ENCODE peak calls at places on chromosomes 7 and 10, in ten cellular contexts. J is A549, I is tibial nerve, W is Peyer's patch, G is stomach, X is body of pancreas, Q is spleen, C is endothelial cell of umbilical vein, A is esophagus squamous epithelium, O is adrenal gland. P is an unnamed sample.

GRCh38 chr10:46251857-46252847 is 34.6 kb upstream of the ANTXRL start:
- DNase-seq in J (no peak), I (no peak), W (no peak), G (peak; percentile 17), X (no peak), Q (no peak), C (no peak), A (no peak), O (no peak), P (peak; percentile 55)

GRCh38 chr10:7610017-7610416 is 56.7 kb downstream of the ITIH5 start:
- DNase-seq in J (no peak), I (no peak), W (no peak), G (no peak), X (no peak), Q (no peak), C (no peak), A (no peak), O (no peak), P (no peak)

GRCh38 chr7:159078193-159078910 is 66.3 kb downstream of the VIPR2 start:
- DNase-seq in J (no peak), I (no peak), W (no peak), G (no peak), X (no peak), Q (no peak), C (no peak), A (no peak), O (no peak), P (peak; percentile 4)

GRCh38 chr7:137930616-137931015 is 71.3 kb downstream of the CREB3L2 start:
- DNase-seq in J (no peak), I (no peak), W (no peak), G (no peak), X (no peak), Q (no peak), C (peak; percentile 63), A (no peak), O (peak; percentile 46), P (no peak)

GRCh38 chr10:25811141-25811685 is 122.8 kb upstream of the MYO3A start:
- DNase-seq in J (no peak), I (no peak), W (no peak), G (no peak), X (no peak), Q (no peak), C (no peak), A (no peak), O (no peak), P (no peak)

GRCh38 chr10:126939706-126940105 is 34.5 kb downstream of the DOCK1 start:
- DNase-seq in J (no peak), I (no peak), W (no peak), G (no peak), X (no peak), Q (no peak), C (no peak), A (no peak), O (no peak), P (no peak)

GRCh38 chr7:5406957-5407930 is 16.4 kb downstream of the TNRC18 start:
- DNase-seq in J (no peak), I (no peak), W (no peak), G (no peak), X (no peak), Q (no peak), C (no peak), A (no peak), O (no peak), P (no peak)

GRCh38 chr10:23331567-23332290 is 12.9 kb downstream of the C10orf67 start:
- DNase-seq in J (no peak), I (no peak), W (no peak), G (no peak), X (no peak), Q (no peak), C (peak; percentile 4), A (no peak), O (no peak), P (no peak)

GRCh38 chr10:46019541-46020343 is 10.7 kb downstream of the NCOA4 start:
- DNase-seq in J (no peak), I (peak; percentile 12), W (no peak), G (no peak), X (no peak), Q (no peak), C (peak; percentile 45), A (no peak), O (peak; percentile 45), P (no peak)

GRCh38 chr10:12201543-12201942 is 5.6 kb downstream of the CDC123 start:
- DNase-seq in J (no peak), I (no peak), W (no peak), G (no peak), X (no peak), Q (no peak), C (no peak), A (no peak), O (no peak), P (no peak)

GRCh38 chr10:10872706-10873276 is 144.9 kb upstream of the CELF2 start:
- DNase-seq in J (no peak), I (no peak), W (no peak), G (no peak), X (no peak), Q (no peak), C (no peak), A (no peak), O (no peak), P (no peak)

GRCh38 chr10:130407052-130407451 is 270.9 kb downstream of the GLRX3 start:
- DNase-seq in J (no peak), I (no peak), W (no peak), G (no peak), X (no peak), Q (no peak), C (no peak), A (no peak), O (no peak), P (no peak)

DNA sequence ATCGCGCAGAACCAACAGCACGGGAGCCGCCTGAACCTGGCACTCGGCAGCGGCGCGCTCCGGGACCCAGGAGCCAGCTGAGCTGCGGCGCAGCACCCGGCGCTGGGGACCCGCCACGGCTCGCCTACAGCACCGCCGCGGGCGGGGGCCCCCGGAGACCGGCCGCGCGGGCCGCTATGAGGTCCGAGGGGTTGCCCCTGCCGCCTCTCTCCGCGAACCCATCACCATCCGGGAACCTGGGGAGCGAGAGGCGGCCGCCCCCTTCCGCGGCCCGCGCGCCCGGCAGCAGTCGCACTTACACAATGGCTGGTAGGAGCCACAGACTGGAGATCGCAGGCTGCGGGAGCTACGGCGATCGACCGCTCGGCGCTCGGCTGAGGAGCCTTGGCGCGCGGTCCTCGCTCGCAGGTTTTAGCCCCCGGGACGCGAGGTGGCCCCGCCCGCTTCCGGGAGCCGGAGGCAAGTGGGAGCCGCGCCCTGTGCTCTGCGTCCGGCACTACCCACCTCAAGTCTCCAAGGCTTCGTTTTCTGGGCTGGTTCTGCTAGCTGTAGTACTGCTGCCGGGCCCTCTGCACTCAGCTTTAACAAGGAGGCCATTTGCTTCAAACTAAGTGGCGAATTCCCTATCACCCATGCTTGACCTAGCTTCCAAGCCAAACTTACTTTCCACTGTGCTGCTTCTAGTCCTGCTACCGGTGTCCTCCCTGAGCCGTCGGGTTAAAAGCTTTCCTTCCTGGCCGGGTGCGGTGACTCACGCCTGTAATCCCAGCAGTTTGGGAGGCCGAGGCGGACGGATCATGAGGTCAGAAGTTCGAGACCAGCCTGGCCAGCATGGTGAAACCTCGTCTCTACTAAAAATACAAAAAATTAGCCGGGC is at the start of gene TPK1:
- DNase-seq in J (peak; percentile 87), I (peak; percentile 77), W (peak; percentile 90), G (peak; percentile 92), X (peak; percentile 88), Q (peak; percentile 99), C (peak; percentile 97), A (peak; percentile 71), O (peak; percentile 93), P (peak; percentile 94)
- TF ChIP-seq POLR2A in J (peak; percentile 84), I (peak; percentile 82), W (peak; percentile 86), G (peak; percentile 20), X (peak; percentile 80), Q (peak; percentile 92), C (peak; percentile 82), A (peak; percentile 87), O (peak; percentile 72), P (peak; percentile 46)

DNA sequence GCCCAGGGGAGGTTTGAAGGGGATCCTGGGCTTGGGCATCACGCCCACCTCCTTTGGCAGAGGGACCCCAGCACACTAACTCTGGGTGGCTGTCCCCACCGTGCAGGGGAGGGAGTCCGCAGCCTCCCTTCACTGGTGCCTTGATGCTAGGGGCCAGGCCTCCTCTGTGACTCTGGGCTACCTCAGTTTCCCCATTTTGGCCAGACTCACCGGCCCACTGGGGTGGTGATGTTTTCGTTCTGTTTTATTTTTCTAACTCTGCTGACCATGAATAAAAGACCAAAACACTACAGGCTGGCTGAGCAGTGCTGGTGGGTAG is 507 bp upstream of the TRIP6 start:
- DNase-seq in J (no peak), I (no peak), W (no peak), G (no peak), X (no peak), Q (no peak), C (no peak), A (no peak), O (no peak), P (no peak)
- TF ChIP-seq POLR2A in J (no peak), I (no peak), W (no peak), G (no peak), X (no peak), Q (no peak), C (no peak), A (no peak), O (no peak), P (no peak)

GRCh38 chr10:101967713-101968112 is 88.3 kb downstream of the ARMH3 start:
- DNase-seq in J (no peak), I (no peak), W (no peak), G (no peak), X (no peak), Q (no peak), C (no peak), A (no peak), O (no peak), P (no peak)

GRCh38 chr10:101968910-101969321 is 87.1 kb downstream of the ARMH3 start:
- DNase-seq in J (no peak), I (no peak), W (no peak), G (no peak), X (no peak), Q (no peak), C (no peak), A (no peak), O (no peak), P (no peak)

GRCh38 chr10:101969496-101969895 is 86.5 kb downstream of the ARMH3 start:
- DNase-seq in J (no peak), I (no peak), W (no peak), G (no peak), X (no peak), Q (no peak), C (no peak), A (no peak), O (no peak), P (no peak)

GRCh38 chr10:101967119-101967518 is 88.9 kb downstream of the ARMH3 start:
- DNase-seq in J (no peak), I (no peak), W (no peak), G (no peak), X (no peak), Q (no peak), C (no peak), A (no peak), O (no peak), P (no peak)

GRCh38 chr10:101968286-101968685 is 87.7 kb downstream of the ARMH3 start:
- DNase-seq in J (no peak), I (no peak), W (no peak), G (no peak), X (no peak), Q (no peak), C (no peak), A (no peak), O (no peak), P (no peak)
- TF ChIP-seq POLR2A in J (no peak), I (no peak), W (no peak), G (no peak), X (no peak), Q (no peak), C (no peak), A (no peak), O (no peak), P (no peak)

GRCh38 chr7:125059861-125060456 is 130.3 kb upstream of the POT1 start:
- DNase-seq in J (no peak), I (no peak), W (no peak), G (no peak), X (no peak), Q (no peak), C (peak; percentile 36), A (no peak), O (no peak), P (no peak)
- TF ChIP-seq POLR2A in J (no peak), I (no peak), W (no peak), G (no peak), X (no peak), Q (no peak), C (no peak), A (no peak), O (no peak), P (no peak)